ENCODE peak calls at places on chromosomes 5 and 9, in six cellular contexts. I is IMR-90, Y is thyroid gland, E is adrenal gland, H is tibial nerve, F is heart left ventricle. Q is an unnamed sample.

GRCh38 chr5:153678617-153679329 is 188.3 kb downstream of the GRIA1 start:
- DNase-seq in Y (no peak), H (no peak), F (peak), I (no peak), E (peak), Q (no peak)

GRCh38 chr5:98227489-98227888 is 546.0 kb upstream of the RGMB start:
- DNase-seq in E (no peak), Y (no peak), H (no peak), F (no peak), I (no peak), Q (no peak)

GRCh38 chr9:93532121-93532520 is 44.3 kb upstream of the PHF2 start:
- DNase-seq in E (no peak), Y (no peak), F (no peak), I (no peak), H (no peak), Q (no peak)

GRCh38 chr5:54243483-54244080 is 66.8 kb downstream of the ARL15 start:
- DNase-seq in H (no peak), Y (peak), I (peak), F (peak), E (peak), Q (no peak)

GRCh38 chr9:132638240-132638639 is 31.5 kb downstream of the DDX31 start:
- DNase-seq in H (no peak), F (no peak), Y (no peak), E (no peak), I (peak), Q (no peak)

GRCh38 chr9:135916998-135917397 is 9.7 kb upstream of the CAMSAP1 start:
- DNase-seq in F (no peak), Y (no peak), H (no peak), I (no peak), E (no peak), Q (no peak)

GRCh38 chr9:128108784-128109709 is 18.5 kb downstream of the PTGES2 start:
- DNase-seq in Y (no peak), E (no peak), I (no peak), H (no peak), F (no peak), Q (no peak)

GRCh38 chr5:126676195-126676624 is 75.5 kb downstream of the PHAX start:
- DNase-seq in I (peak), Y (peak), F (peak), E (peak), H (no peak), Q (peak)

GRCh38 chr5:123094919-123095693 is 6.1 kb downstream of the PRDM6 start:
- DNase-seq in E (no peak), H (no peak), Y (no peak), F (no peak), I (peak), Q (no peak)

GRCh38 chr5:139764250-139764791 is 31.3 kb upstream of the PSD2 start:
- DNase-seq in Y (no peak), H (no peak), E (no peak), I (no peak), F (no peak), Q (no peak)

GRCh38 chr5:159290741-159291140 is 27.7 kb downstream of the UBLCP1 start:
- DNase-seq in H (no peak), E (no peak), I (peak), Y (no peak), F (no peak), Q (no peak)

GRCh38 chr5:72477644-72478043 is 29.6 kb downstream of the ZNF366 start:
- DNase-seq in E (no peak), F (no peak), H (no peak), I (peak), Y (no peak), Q (no peak)

GRCh38 chr5:64299805-64300204 is 134.2 kb downstream of the RNF180 start:
- DNase-seq in Y (no peak), H (no peak), F (no peak), I (no peak), E (no peak), Q (no peak)

GRCh38 chr9:1087120-1087881 is 37.1 kb downstream of the DMRT2 start:
- DNase-seq in I (no peak), Y (no peak), H (no peak), F (no peak), E (no peak), Q (no peak)

GRCh38 chr5:119397518-119398380 is 41.9 kb downstream of the TNFAIP8 start:
- DNase-seq in Y (no peak), I (peak), H (no peak), F (no peak), E (no peak), Q (no peak)

GRCh38 chr9:128724744-128725211 is 851 bp upstream of the ZDHHC12 start:
- DNase-seq in Y (peak), I (peak), E (peak), F (peak), H (peak), Q (peak)

GRCh38 chr5:135887881-135888614 is 7.6 kb downstream of the IL9 start:
- DNase-seq in H (no peak), F (no peak), I (peak), E (no peak), Y (no peak), Q (no peak)

GRCh38 chr9:36327903-36328302 is 69.7 kb upstream of the GNE start:
- DNase-seq in H (no peak), Y (no peak), E (no peak), F (no peak), I (peak), Q (peak)

GRCh38 chr5:126805108-126805507 is 28.2 kb downstream of the LMNB1 start:
- DNase-seq in F (no peak), Y (no peak), H (no peak), E (no peak), I (peak), Q (no peak)

GRCh38 chr5:92678576-92679105 is 902.4 kb downstream of the NR2F1-AS1 start:
- DNase-seq in F (no peak), Y (peak), H (no peak), I (no peak), E (no peak), Q (no peak)

GRCh38 chr9:4177970-4178758 is 121.7 kb downstream of the GLIS3 start:
- DNase-seq in H (no peak), I (no peak), E (no peak), F (no peak), Y (no peak), Q (no peak)

GRCh38 chr9:28301281-28301680 is 728.0 kb upstream of the C9orf72 start:
- DNase-seq in Y (no peak), I (no peak), H (no peak), F (no peak), E (no peak), Q (no peak)

GRCh38 chr9:109794361-109795012 is 14.5 kb downstream of the PALM2AKAP2 start:
- DNase-seq in I (peak), F (no peak), Y (no peak), H (no peak), E (peak), Q (no peak)

GRCh38 chr9:557601-558201 is 283.8 kb upstream of the DMRT1 start:
- DNase-seq in I (no peak), E (no peak), H (no peak), F (no peak), Y (no peak), Q (no peak)

GRCh38 chr9:130215341-130216119 is 43.3 kb downstream of the NCS1 start:
- DNase-seq in E (peak), I (peak), F (no peak), H (no peak), Y (peak), Q (no peak)

GRCh38 chr9:137023583-137023991 is 4.5 kb downstream of the ABCA2 start:
- DNase-seq in F (no peak), H (no peak), E (no peak), I (no peak), Y (no peak), Q (no peak)

GRCh38 chr5:84605246-84605645 is 220.6 kb upstream of the EDIL3 start:
- DNase-seq in Y (no peak), H (no peak), F (no peak), E (no peak), I (no peak), Q (no peak)

GRCh38 chr9:18245911-18246310 is 228.0 kb upstream of the ADAMTSL1 start:
- DNase-seq in E (no peak), F (no peak), H (no peak), I (peak), Y (no peak), Q (no peak)

GRCh38 chr9:115234094-115234493 is 116.1 kb upstream of the TNC start:
- DNase-seq in F (no peak), Y (no peak), H (no peak), I (peak), E (no peak), Q (peak)

GRCh38 chr5:112977440-112977861 is 853 bp downstream of the DCP2 start:
- DNase-seq in Y (no peak), F (no peak), I (no peak), E (no peak), H (no peak), Q (no peak)

GRCh38 chr9:133991964-133992779 is at the start of gene VAV2:
- DNase-seq in I (peak), E (peak), F (peak), Y (peak), H (no peak), Q (peak)
- TF ChIP-seq POLR2A in I (no peak), E (peak), F (peak), Y (no peak), H (no peak), Q (peak)

GRCh38 chr5:10746711-10747110 is 14.3 kb downstream of the DAP start:
- DNase-seq in H (no peak), E (no peak), I (no peak), F (no peak), Y (peak), Q (no peak)
- TF ChIP-seq POLR2A in H (no peak), E (no peak), I (no peak), F (no peak), Y (no peak), Q (no peak)

DNA sequence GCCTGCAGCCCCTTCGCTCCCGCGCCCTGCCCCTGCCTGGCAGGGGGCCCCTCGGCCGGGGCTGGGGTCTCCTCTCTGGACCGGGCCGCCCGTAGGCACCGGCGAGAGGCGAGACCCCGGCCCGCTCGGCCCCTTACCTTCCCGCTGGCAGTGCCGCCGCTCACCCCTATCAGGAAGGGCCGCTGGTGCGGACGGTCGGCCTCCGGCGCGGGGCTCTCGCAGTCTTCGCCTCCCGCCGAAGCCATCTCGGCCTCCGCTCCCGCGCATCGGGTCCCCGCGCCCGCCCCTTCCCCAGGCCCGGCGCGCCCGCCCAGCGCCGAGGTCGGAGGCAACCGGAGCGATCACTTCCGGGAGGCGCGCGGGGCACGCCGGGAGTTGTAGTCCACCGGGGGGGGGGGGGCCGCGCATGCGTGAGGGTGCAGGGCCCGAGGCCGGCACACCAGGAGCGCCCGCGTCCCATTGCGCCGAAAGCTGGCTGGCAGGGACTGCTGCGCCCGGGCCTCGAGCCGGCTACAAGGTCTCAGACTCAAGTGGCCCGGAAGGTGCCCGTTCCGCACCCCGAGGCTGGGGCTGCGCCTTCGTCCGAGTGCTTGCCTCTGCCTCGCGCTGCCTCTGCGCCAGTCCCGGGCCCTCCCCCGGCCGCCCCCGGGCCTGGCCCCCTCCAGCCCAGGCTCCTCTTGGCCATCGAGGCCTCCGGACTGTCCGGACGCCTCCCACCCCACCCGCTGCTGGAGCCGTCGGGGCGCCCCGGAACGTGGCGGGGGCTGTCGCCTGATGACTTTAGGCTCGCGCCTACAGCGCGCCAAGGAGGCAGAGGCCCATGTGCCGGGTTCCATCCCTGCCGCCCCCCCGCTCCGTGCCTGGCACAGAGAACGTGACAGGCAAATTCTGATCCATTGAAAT is at the start of gene UCK1:
- DNase-seq in E (peak), Y (peak), F (peak), I (peak), H (peak), Q (peak)
- TF ChIP-seq POLR2A in E (no peak), Y (no peak), F (peak), I (no peak), H (peak), Q (no peak)

GRCh38 chr5:141513021-141513626 is 24.2 kb downstream of the PCDHGC5 start:
- DNase-seq in F (no peak), I (peak), Y (peak), H (no peak), E (peak), Q (no peak)

GRCh38 chr5:141515946-141516647 is 27.2 kb downstream of the PCDHGC5 start:
- DNase-seq in E (no peak), F (no peak), I (no peak), Y (no peak), H (no peak), Q (no peak)

GRCh38 chr5:141513627-141514329 is 24.9 kb downstream of the PCDHGC5 start:
- DNase-seq in H (peak), E (peak), I (peak), F (peak), Y (peak), Q (peak)

GRCh38 chr5:141515141-141515540 is 26.3 kb downstream of the PCDHGC5 start:
- DNase-seq in I (no peak), H (no peak), Y (no peak), E (no peak), F (no peak), Q (no peak)

GRCh38 chr5:141514330-141515111 is 25.6 kb downstream of the PCDHGC5 start:
- DNase-seq in Y (peak), F (no peak), I (peak), E (no peak), H (no peak), Q (no peak)
- TF ChIP-seq POLR2A in Y (no peak), F (no peak), I (no peak), E (no peak), H (no peak), Q (no peak)

DNA sequence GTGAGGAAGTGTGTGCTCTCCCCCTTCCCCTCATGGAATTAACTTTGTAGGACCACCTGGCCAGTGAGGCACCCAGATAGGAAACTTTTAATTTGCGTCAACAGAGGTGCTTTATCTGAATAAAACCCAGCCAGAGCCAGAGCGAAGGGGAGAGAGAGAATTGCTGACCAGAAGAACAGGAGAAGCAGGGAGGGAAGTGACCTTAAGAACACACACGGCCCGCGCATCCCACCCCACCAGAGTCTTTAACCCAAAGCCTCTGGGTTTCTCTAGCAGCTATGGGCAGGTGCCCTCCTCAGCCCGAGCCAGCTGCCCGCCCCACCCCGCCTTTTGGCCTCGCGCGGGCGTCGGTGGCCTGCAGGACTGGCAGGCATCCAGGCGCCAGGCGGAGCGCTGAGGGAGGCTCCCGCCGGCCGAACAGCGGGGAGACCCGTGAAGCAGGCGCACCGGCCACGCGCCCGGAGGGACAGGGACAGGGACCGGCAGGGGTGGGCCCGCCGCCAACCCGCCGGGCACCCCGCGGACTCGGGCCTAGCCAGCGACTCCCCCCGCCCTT is 568 bp downstream of the ERAP1 start:
- DNase-seq in I (peak), Y (peak), E (peak), F (peak), H (peak), Q (peak)
- TF ChIP-seq POLR2A in I (peak), Y (no peak), E (peak), F (peak), H (peak), Q (peak)

GRCh38 chr9:72364679-72365524 is at the start of gene ZFAND5:
- DNase-seq in Y (peak), E (peak), H (peak), I (peak), F (peak), Q (peak)
- TF ChIP-seq POLR2A in Y (peak), E (peak), H (peak), I (peak), F (peak), Q (peak)

GRCh38 chr5:1336749-1337489 is 8.0 kb downstream of the CLPTM1L start:
- DNase-seq in E (no peak), H (no peak), I (no peak), F (no peak), Y (no peak), Q (no peak)
- TF ChIP-seq POLR2A in E (no peak), H (no peak), I (no peak), F (no peak), Y (no peak), Q (no peak)

DNA sequence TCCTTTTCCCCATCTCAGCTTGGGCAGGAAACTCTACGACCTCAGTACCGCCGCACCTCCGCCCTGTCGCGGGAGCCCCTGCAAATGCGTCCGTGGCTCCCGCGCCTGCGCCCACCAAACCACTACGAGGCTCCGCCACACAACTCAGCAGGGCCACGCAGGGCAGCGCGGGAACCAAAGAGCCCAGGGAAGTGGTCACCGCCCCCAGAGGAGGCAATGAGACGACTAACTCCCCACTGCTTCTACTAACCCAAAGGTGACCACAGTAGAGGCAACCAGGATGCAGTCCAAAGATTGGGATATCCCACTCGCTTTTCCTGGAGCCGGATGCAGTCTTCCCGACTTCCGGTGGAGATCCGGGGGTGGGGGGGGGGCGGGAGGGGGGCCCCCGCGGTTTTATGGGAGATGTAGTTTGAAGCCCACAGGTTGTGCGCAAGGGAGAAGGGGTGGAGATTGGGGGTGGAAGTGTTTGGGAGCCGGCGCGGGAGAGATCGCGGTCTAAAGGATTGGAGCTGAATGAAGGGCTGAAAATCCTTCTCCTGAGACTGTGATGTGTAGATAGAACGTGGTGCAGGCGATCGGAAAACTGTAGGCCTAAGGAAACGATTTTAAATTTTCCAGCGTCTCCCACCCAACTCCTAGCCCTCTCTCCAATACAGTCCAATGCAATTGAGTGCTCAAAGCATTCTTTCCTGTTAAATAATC is at the start of gene NUDT12:
- DNase-seq in E (peak), F (peak), I (peak), H (peak), Y (peak), Q (peak)
- TF ChIP-seq POLR2A in E (no peak), F (peak), I (peak), H (peak), Y (no peak), Q (peak)

GRCh38 chr9:97982191-97982718 is 886 bp upstream of the ANP32B start:
- DNase-seq in Y (no peak), F (no peak), I (no peak), H (no peak), E (no peak), Q (no peak)

GRCh38 chr9:97979778-97980478 is 3.2 kb upstream of the ANP32B start:
- DNase-seq in I (no peak), H (no peak), Y (no peak), E (no peak), F (no peak), Q (no peak)

GRCh38 chr9:97981828-97982164 is 1.3 kb upstream of the ANP32B start:
- DNase-seq in H (no peak), F (no peak), I (no peak), Y (no peak), E (no peak), Q (no peak)

GRCh38 chr9:97980479-97980803 is 2.7 kb upstream of the ANP32B start:
- DNase-seq in Y (no peak), F (peak), E (no peak), H (no peak), I (no peak), Q (no peak)

GRCh38 chr9:97980918-97981827 is 2.0 kb upstream of the ANP32B start:
- DNase-seq in E (no peak), H (no peak), I (no peak), F (peak), Y (no peak), Q (no peak)
- TF ChIP-seq POLR2A in E (no peak), H (no peak), I (no peak), F (no peak), Y (no peak), Q (no peak)